ENCODE peak calls at places on chromosomes 13 and 19, in nine cellular contexts. K is astrocyte of the spinal cord, P is B cell, H is psoas muscle, J is AG04450, S is epithelial cell of esophagus, N is AG10803, R is K562, T is lower leg skin. G is an unnamed sample.

GRCh38 chr13:109412232-109412935 is 374.0 kb downstream of the IRS2 start:
- DNase-seq in K (peak), P (no peak), H (peak), J (no peak), S (peak), N (peak), R (no peak), T (no peak), G (peak)

GRCh38 chr19:48556163-48556562 is 4.2 kb downstream of the SULT2B1 start:
- DNase-seq in K (peak), P (no peak), H (no peak), J (no peak), S (peak), N (peak), R (no peak), T (no peak), G (no peak)

GRCh38 chr19:4059493-4059880 is 7.2 kb downstream of the ZBTB7A start:
- DNase-seq in K (no peak), P (peak), H (no peak), J (no peak), S (no peak), N (no peak), R (peak), T (no peak), G (no peak)

GRCh38 chr19:53908933-53909415 is at the start of gene CACNG7:
- DNase-seq in K (no peak), P (no peak), H (no peak), J (no peak), S (no peak), N (no peak), R (no peak), T (no peak), G (no peak)

GRCh38 chr13:114161644-114162532 is 17.2 kb upstream of the CFAP97D2 start:
- DNase-seq in K (no peak), P (peak), H (peak), J (no peak), S (peak), N (peak), R (no peak), T (no peak), G (no peak)

GRCh38 chr19:54209748-54210494 is 9.3 kb downstream of the RPS9 start:
- DNase-seq in K (peak), P (no peak), H (peak), J (peak), S (peak), N (peak), R (peak), T (peak), G (no peak)

GRCh38 chr13:95251641-95252040 is 49.6 kb downstream of the ABCC4 start:
- DNase-seq in K (no peak), P (no peak), H (no peak), J (no peak), S (no peak), N (no peak), R (no peak), T (no peak), G (no peak)

GRCh38 chr13:22698477-22698876 is 482.3 kb upstream of the SGCG start:
- DNase-seq in K (no peak), P (no peak), H (no peak), J (no peak), S (no peak), N (no peak), R (no peak), T (no peak), G (no peak)

GRCh38 chr19:41711376-41712261 is 3.2 kb downstream of the CEACAM5 start:
- DNase-seq in K (no peak), P (no peak), H (no peak), J (no peak), S (no peak), N (no peak), R (no peak), T (no peak), G (peak)

GRCh38 chr19:51726049-51726448 is 2.3 kb upstream of the HAS1 start:
- DNase-seq in K (peak), P (no peak), H (peak), J (no peak), S (peak), N (peak), R (peak), T (peak), G (no peak)

GRCh38 chr19:3046621-3047306 is 15.5 kb downstream of the TLE5 start:
- DNase-seq in K (no peak), P (peak), H (no peak), J (no peak), S (no peak), N (no peak), R (peak), T (no peak), G (no peak)

GRCh38 chr19:11535792-11536595 is 2.7 kb upstream of the CNN1 start:
- DNase-seq in K (peak), P (peak), H (peak), J (peak), S (peak), N (peak), R (peak), T (peak), G (peak)

GRCh38 chr13:43835701-43836100 is 43.8 kb downstream of the CCDC122 start:
- DNase-seq in K (peak), P (no peak), H (no peak), J (no peak), S (peak), N (peak), R (no peak), T (no peak), G (no peak)

GRCh38 chr13:105994340-105994739 is 541.1 kb downstream of the EFNB2 start:
- DNase-seq in K (no peak), P (no peak), H (no peak), J (no peak), S (no peak), N (no peak), R (no peak), T (no peak), G (no peak)

GRCh38 chr19:18385675-18386542 is at the start of gene GDF15:
- DNase-seq in K (peak), P (no peak), H (peak), J (peak), S (peak), N (peak), R (peak), T (peak), G (peak)

GRCh38 chr19:4444765-4445741 is 12.5 kb downstream of the UBXN6 start:
- DNase-seq in K (no peak), P (peak), H (peak), J (no peak), S (no peak), N (no peak), R (peak), T (no peak), G (no peak)

GRCh38 chr19:53157601-53158000 is 1.3 kb downstream of the ZNF347 start:
- DNase-seq in K (peak), P (no peak), H (no peak), J (no peak), S (peak), N (peak), R (no peak), T (no peak), G (no peak)

GRCh38 chr13:113144255-113144629 is 14.2 kb upstream of the PROZ start:
- DNase-seq in K (no peak), P (no peak), H (no peak), J (no peak), S (no peak), N (no peak), R (no peak), T (no peak), G (peak)

GRCh38 chr19:20479483-20479882 is 86.1 kb downstream of the ZNF737 start:
- DNase-seq in K (no peak), P (no peak), H (no peak), J (no peak), S (no peak), N (no peak), R (no peak), T (no peak), G (no peak)

GRCh38 chr19:20482721-20483120 is 82.9 kb downstream of the ZNF737 start:
- DNase-seq in K (no peak), P (no peak), H (no peak), J (no peak), S (no peak), N (no peak), R (no peak), T (no peak), G (no peak)

GRCh38 chr19:20478936-20479335 is 86.6 kb downstream of the ZNF737 start:
- DNase-seq in K (no peak), P (no peak), H (no peak), J (no peak), S (no peak), N (no peak), R (no peak), T (no peak), G (no peak)
- TF ChIP-seq CTCF in K (no peak), P (no peak), H (no peak), J (no peak), S (no peak), N (no peak), R (no peak), T (no peak), G (no peak)

GRCh38 chr13:37960427-37960826 is 90.9 kb upstream of the TRPC4 start:
- DNase-seq in K (peak), P (no peak), H (no peak), J (no peak), S (no peak), N (no peak), R (no peak), T (no peak), G (no peak)
- TF ChIP-seq CTCF in K (peak), P (no peak), H (no peak), J (peak), S (peak), N (peak), R (peak), T (no peak), G (peak)

DNA sequence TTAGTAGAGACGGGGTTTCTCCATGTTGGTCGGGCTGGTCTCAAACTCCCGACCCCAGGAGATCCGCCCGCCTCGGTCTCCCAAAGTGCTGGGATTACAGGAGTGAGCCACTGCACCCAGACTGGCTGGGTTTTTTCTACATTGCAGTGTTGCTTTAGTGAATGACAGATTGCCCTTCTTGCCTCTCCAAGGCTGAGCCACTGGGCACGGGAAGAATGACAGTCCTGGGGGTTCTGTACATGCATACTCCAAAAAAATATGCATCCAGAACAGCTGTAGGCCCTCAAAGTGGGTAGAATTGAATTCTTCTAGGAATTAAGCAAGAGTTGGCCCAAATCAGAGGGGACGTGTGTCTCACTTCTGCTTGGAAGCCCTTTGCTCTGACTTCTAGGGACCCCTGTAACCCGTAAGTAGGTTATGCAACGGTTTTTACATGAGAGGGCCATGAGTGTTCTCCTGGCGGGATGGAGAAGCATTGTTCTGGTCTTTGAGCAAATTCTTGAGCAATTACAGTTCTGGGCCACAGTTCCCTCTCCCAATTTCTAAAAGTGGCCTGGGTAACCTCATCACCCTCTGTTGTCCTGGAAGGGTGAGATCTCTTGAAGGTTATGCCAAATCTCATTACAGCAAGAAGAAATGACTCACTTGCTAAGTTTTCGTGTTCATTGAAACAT is 3.6 kb downstream of the ACTN4 start:
- DNase-seq in K (peak), P (no peak), H (no peak), J (no peak), S (peak), N (peak), R (no peak), T (no peak), G (no peak)
- TF ChIP-seq CTCF in K (no peak), P (no peak), H (no peak), J (peak), S (no peak), N (peak), R (no peak), T (no peak), G (no peak)

GRCh38 chr19:49809155-49809986 is 3.7 kb downstream of the FUZ start:
- DNase-seq in K (peak), P (peak), H (peak), J (no peak), S (no peak), N (peak), R (no peak), T (peak), G (no peak)
- TF ChIP-seq CTCF in K (no peak), P (no peak), H (peak), J (no peak), S (no peak), N (no peak), R (no peak), T (no peak), G (no peak)

DNA sequence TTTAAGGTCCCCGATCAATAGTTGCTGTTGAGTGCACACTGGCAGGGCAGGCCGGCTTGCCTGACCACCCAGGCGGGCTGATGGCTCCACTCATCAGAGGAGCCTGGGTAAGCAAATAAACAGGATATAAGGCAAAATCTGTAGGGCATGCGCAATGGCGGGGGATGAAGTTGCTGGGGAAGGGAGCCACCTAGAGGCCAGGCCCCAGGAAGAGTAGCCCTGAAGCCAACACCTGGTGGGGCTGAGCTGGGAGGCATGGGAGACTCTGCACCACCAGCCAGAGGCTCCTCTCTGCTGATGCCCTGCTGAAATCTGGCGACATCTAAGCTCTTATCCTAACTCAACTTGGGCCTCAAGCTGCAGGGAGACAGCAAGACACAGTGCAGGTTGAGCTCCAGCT is 324.3 kb downstream of the ZNF536 start:
- DNase-seq in K (no peak), P (no peak), H (no peak), J (no peak), S (no peak), N (no peak), R (peak), T (no peak), G (no peak)
- TF ChIP-seq CTCF in K (peak), P (no peak), H (no peak), J (peak), S (peak), N (no peak), R (peak), T (no peak), G (peak)

DNA sequence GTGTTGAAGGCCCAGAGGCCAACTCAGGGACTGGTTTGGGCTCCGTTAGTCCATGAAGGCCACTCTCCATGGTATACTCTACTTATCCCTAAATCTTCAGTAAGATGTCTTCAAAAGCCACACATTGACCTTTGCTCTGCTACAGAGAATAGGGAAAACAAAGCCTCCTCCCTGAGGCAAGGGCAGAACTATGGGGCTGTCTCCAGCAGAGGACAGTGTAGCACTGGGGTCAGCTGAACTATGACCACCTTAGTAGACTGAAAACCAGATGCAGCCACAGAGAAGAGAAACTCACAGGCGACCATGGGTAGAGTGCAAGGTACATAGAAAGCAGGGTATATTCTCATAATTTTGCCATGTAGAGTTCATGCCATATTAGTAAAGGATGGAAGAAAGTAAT is 587.4 kb downstream of the LMO7 start:
- DNase-seq in K (no peak), P (no peak), H (no peak), J (no peak), S (no peak), N (no peak), R (no peak), T (no peak), G (no peak)
- TF ChIP-seq CTCF in K (no peak), P (no peak), H (no peak), J (no peak), S (no peak), N (peak), R (no peak), T (no peak), G (no peak)

G was measured in type B pancreatic cell.